ENCODE peak calls at places on chromosomes 2 and 18, in four cellular contexts. One of them, this sample, is unnamed.

GRCh38 chr18:46360841-46361240 is 256.7 kb downstream of the HAUS1 start:
- DNase-seq in hepatic stellate cell: no peak
- DNase-seq in immature natural killer cell: no peak
- DNase-seq in foreskin fibroblast: no peak
- DNase-seq in this sample: no peak

GRCh38 chr2:143545059-143545458 is 415.8 kb downstream of the ARHGAP15 start:
- DNase-seq in hepatic stellate cell: no peak
- DNase-seq in immature natural killer cell: peak
- DNase-seq in foreskin fibroblast: no peak
- DNase-seq in this sample: no peak

GRCh38 chr2:234673961-234674759 is 177.3 kb upstream of the ARL4C start:
- DNase-seq in hepatic stellate cell: no peak
- DNase-seq in immature natural killer cell: no peak
- DNase-seq in foreskin fibroblast: peak
- DNase-seq in this sample: no peak

GRCh38 chr2:84077504-84077903 is 381.6 kb downstream of the SUCLG1 start:
- DNase-seq in immature natural killer cell: no peak
- DNase-seq in hepatic stellate cell: no peak
- DNase-seq in foreskin fibroblast: no peak
- DNase-seq in this sample: no peak

GRCh38 chr2:6111676-6112294 is 419.6 kb downstream of the SOX11 start:
- DNase-seq in immature natural killer cell: no peak
- DNase-seq in foreskin fibroblast: no peak
- DNase-seq in hepatic stellate cell: no peak
- DNase-seq in this sample: no peak

GRCh38 chr2:149826471-149827125 is 239.0 kb upstream of the MMADHC start:
- DNase-seq in foreskin fibroblast: peak
- DNase-seq in immature natural killer cell: no peak
- DNase-seq in hepatic stellate cell: no peak
- DNase-seq in this sample: no peak

GRCh38 chr2:96491860-96492497 is 13.2 kb downstream of the NEURL3 start:
- DNase-seq in immature natural killer cell: no peak
- DNase-seq in foreskin fibroblast: no peak
- DNase-seq in hepatic stellate cell: no peak
- DNase-seq in this sample: no peak

GRCh38 chr2:234741976-234742375 is 209.8 kb upstream of the SH3BP4 start:
- DNase-seq in hepatic stellate cell: no peak
- DNase-seq in immature natural killer cell: no peak
- DNase-seq in foreskin fibroblast: peak
- DNase-seq in this sample: no peak

GRCh38 chr18:3541549-3542386 is 91.8 kb downstream of the TGIF1 start:
- DNase-seq in foreskin fibroblast: no peak
- DNase-seq in hepatic stellate cell: no peak
- DNase-seq in immature natural killer cell: no peak
- DNase-seq in this sample: no peak

GRCh38 chr18:1914489-1914888 is 656.8 kb downstream of the METTL4 start:
- DNase-seq in hepatic stellate cell: no peak
- DNase-seq in foreskin fibroblast: peak
- DNase-seq in immature natural killer cell: no peak
- DNase-seq in this sample: no peak

GRCh38 chr2:234569776-234570430 is 73.0 kb upstream of the ARL4C start:
- DNase-seq in hepatic stellate cell: no peak
- DNase-seq in foreskin fibroblast: no peak
- DNase-seq in immature natural killer cell: no peak
- DNase-seq in this sample: no peak

GRCh38 chr2:126986788-126987187 is 88.1 kb downstream of the TEX51 start:
- DNase-seq in immature natural killer cell: no peak
- DNase-seq in hepatic stellate cell: no peak
- DNase-seq in foreskin fibroblast: no peak
- DNase-seq in this sample: no peak

GRCh38 chr2:65722028-65722427 is 289.6 kb upstream of the SPRED2 start:
- DNase-seq in foreskin fibroblast: peak
- DNase-seq in immature natural killer cell: no peak
- DNase-seq in hepatic stellate cell: peak
- DNase-seq in this sample: peak

GRCh38 chr2:7031424-7032245 is 114.4 kb downstream of the RNF144A start:
- DNase-seq in foreskin fibroblast: peak
- DNase-seq in hepatic stellate cell: no peak
- DNase-seq in immature natural killer cell: no peak
- DNase-seq in this sample: peak

GRCh38 chr2:33395660-33396249 is 80.7 kb upstream of the RASGRP3 start:
- DNase-seq in foreskin fibroblast: peak
- DNase-seq in immature natural killer cell: peak
- DNase-seq in hepatic stellate cell: peak
- DNase-seq in this sample: no peak

GRCh38 chr18:79930020-79930642 is 21.3 kb downstream of the SLC66A2 start:
- DNase-seq in foreskin fibroblast: no peak
- DNase-seq in hepatic stellate cell: no peak
- DNase-seq in immature natural killer cell: no peak
- DNase-seq in this sample: no peak

GRCh38 chr2:55112229-55113016 is 62.2 kb upstream of the RTN4 start:
- DNase-seq in foreskin fibroblast: peak
- DNase-seq in hepatic stellate cell: no peak
- DNase-seq in immature natural killer cell: no peak
- DNase-seq in this sample: no peak

GRCh38 chr2:144695661-144696060 is 175.7 kb upstream of the ZEB2 start:
- DNase-seq in hepatic stellate cell: no peak
- DNase-seq in immature natural killer cell: no peak
- DNase-seq in foreskin fibroblast: no peak
- DNase-seq in this sample: no peak

GRCh38 chr2:33013684-33014110 is 66.9 kb downstream of the LTBP1 start:
- DNase-seq in foreskin fibroblast: peak
- DNase-seq in hepatic stellate cell: no peak
- DNase-seq in immature natural killer cell: no peak
- DNase-seq in this sample: no peak

GRCh38 chr2:156445311-156446218 is 9.4 kb downstream of the GPD2 start:
- DNase-seq in hepatic stellate cell: peak
- DNase-seq in immature natural killer cell: no peak
- DNase-seq in foreskin fibroblast: peak
- DNase-seq in this sample: no peak

GRCh38 chr2:9407363-9407811 is 15.9 kb downstream of the ITGB1BP1 start:
- DNase-seq in foreskin fibroblast: peak
- DNase-seq in hepatic stellate cell: no peak
- DNase-seq in immature natural killer cell: no peak
- DNase-seq in this sample: no peak

GRCh38 chr2:177675256-177676220 is 283.0 kb downstream of the AGPS start:
- DNase-seq in hepatic stellate cell: no peak
- DNase-seq in foreskin fibroblast: no peak
- DNase-seq in immature natural killer cell: no peak
- DNase-seq in this sample: no peak

GRCh38 chr2:74999464-74999863 is 41.0 kb downstream of the POLE4 start:
- DNase-seq in foreskin fibroblast: no peak
- DNase-seq in hepatic stellate cell: no peak
- DNase-seq in immature natural killer cell: no peak
- DNase-seq in this sample: no peak

GRCh38 chr2:42929985-42930581 is 137.7 kb upstream of the HAAO start:
- DNase-seq in immature natural killer cell: no peak
- DNase-seq in hepatic stellate cell: peak
- DNase-seq in foreskin fibroblast: peak
- DNase-seq in this sample: no peak

GRCh38 chr2:33762636-33763035 is 163.5 kb upstream of the FAM98A start:
- DNase-seq in immature natural killer cell: no peak
- DNase-seq in foreskin fibroblast: no peak
- DNase-seq in hepatic stellate cell: no peak
- DNase-seq in this sample: no peak

This sample was measured in lung.